ENCODE peak calls at places on chromosomes 2 and 18, in six cellular contexts. Y, B, D, W, A and N are unnamed samples.

GRCh38 chr18:45447364-45448265 is 167.7 kb upstream of the SLC14A2 start:
- DNase-seq in Y (no peak), B (no peak), D (no peak), W (no peak), A (no peak), N (no peak)

GRCh38 chr2:98039085-98039756 is 43.5 kb upstream of the TMEM131 start:
- DNase-seq in Y (no peak), B (no peak), D (no peak), W (no peak), A (no peak), N (no peak)

GRCh38 chr2:113795405-113795920 is 39.0 kb upstream of the SLC35F5 start:
- DNase-seq in Y (no peak), B (no peak), D (no peak), W (no peak), A (no peak), N (no peak)

GRCh38 chr18:13247506-13247905 is 28.9 kb downstream of the LDLRAD4 start:
- DNase-seq in Y (peak; percentile 57), B (no peak), D (no peak), W (no peak), A (no peak), N (no peak)

GRCh38 chr2:174681099-174681982 is 82.9 kb downstream of the CHRNA1 start:
- DNase-seq in Y (no peak), B (no peak), D (no peak), W (peak; percentile 59), A (no peak), N (peak; percentile 45)

GRCh38 chr2:208265371-208265806 is 666 bp upstream of the PIKFYVE start:
- DNase-seq in Y (no peak), B (peak; percentile 71), D (no peak), W (peak; percentile 18), A (no peak), N (peak; percentile 58)

GRCh38 chr2:60998628-60999545 is 18.6 kb upstream of the PEX13 start:
- DNase-seq in Y (no peak), B (peak; percentile 22), D (no peak), W (peak; percentile 44), A (no peak), N (no peak)

GRCh38 chr2:230980468-230980867 is 15.5 kb upstream of the SPATA3 start:
- DNase-seq in Y (no peak), B (no peak), D (no peak), W (no peak), A (no peak), N (no peak)

GRCh38 chr2:156680266-156680665 is 244.1 kb downstream of the GPD2 start:
- DNase-seq in Y (no peak), B (no peak), D (no peak), W (no peak), A (no peak), N (no peak)

GRCh38 chr2:17416891-17417391 is 101.3 kb downstream of the RAD51AP2 start:
- DNase-seq in Y (no peak), B (no peak), D (no peak), W (peak; percentile 92), A (no peak), N (peak; percentile 14)

GRCh38 chr2:234674781-234675201 is 177.9 kb upstream of the ARL4C start:
- DNase-seq in Y (no peak), B (no peak), D (peak; percentile 8), W (peak; percentile 77), A (no peak), N (no peak)

GRCh38 chr2:36973320-36973719 is 7.0 kb upstream of the STRN start:
- DNase-seq in Y (no peak), B (no peak), D (no peak), W (no peak), A (no peak), N (no peak)

GRCh38 chr2:14634885-14635871 is 2.7 kb downstream of the LRATD1 start:
- DNase-seq in Y (peak; percentile 91), B (peak; percentile 90), D (no peak), W (peak; percentile 32), A (peak; percentile 80), N (no peak)

GRCh38 chr2:127400897-127401756 is 13.4 kb upstream of the MAP3K2 start:
- DNase-seq in Y (no peak), B (peak; percentile 39), D (no peak), W (no peak), A (no peak), N (peak; percentile 64)

GRCh38 chr2:20288941-20289340 is 61.7 kb downstream of the PUM2 start:
- DNase-seq in Y (no peak), B (no peak), D (peak; percentile 11), W (peak; percentile 64), A (no peak), N (no peak)

GRCh38 chr18:36993068-36993467 is 164.1 kb downstream of the KIAA1328 start:
- DNase-seq in Y (no peak), B (no peak), D (no peak), W (peak; percentile 60), A (no peak), N (no peak)

GRCh38 chr18:1498216-1498615 is 593.5 kb downstream of the ADCYAP1 start:
- DNase-seq in Y (no peak), B (no peak), D (no peak), W (no peak), A (no peak), N (no peak)